ENCODE peak calls at places on chromosomes 7 and 10, in ten cellular contexts. Z is HL-60, C is astrocyte of the spinal cord, O is upper lobe of right lung, F is GM10248, T is K562, B is cardiac muscle cell, N is transverse colon, M is esophagus squamous epithelium, S is uterus. K is an unnamed sample.

GRCh38 chr10:62512732-62513475 is 138.7 kb downstream of the ZNF365 start:
- DNase-seq in Z (no peak), C (no peak), O (no peak), F (no peak), T (no peak), B (no peak), N (no peak), M (no peak), S (no peak), K (peak; percentile 81)

GRCh38 chr10:44337081-44337480 is 47.8 kb downstream of the CXCL12 start:
- DNase-seq in Z (no peak), C (no peak), O (no peak), F (no peak), T (no peak), B (no peak), N (no peak), M (no peak), S (no peak), K (no peak)

GRCh38 chr10:78331391-78331922 is 297.8 kb downstream of the RPS24 start:
- DNase-seq in Z (no peak), C (peak; percentile 63), O (no peak), F (no peak), T (no peak), B (no peak), N (no peak), M (no peak), S (peak; percentile 79), K (no peak)

GRCh38 chr10:73653701-73654100 is 2.1 kb downstream of the SYNPO2L start:
- DNase-seq in Z (no peak), C (peak; percentile 26), O (no peak), F (peak; percentile 55), T (peak; percentile 81), B (peak; percentile 69), N (no peak), M (no peak), S (no peak), K (no peak)

GRCh38 chr10:47214520-47214919 is 85.5 kb upstream of the GDF10 start:
- DNase-seq in Z (no peak), C (no peak), O (no peak), F (no peak), T (no peak), B (no peak), N (no peak), M (no peak), S (no peak), K (no peak)

GRCh38 chr10:11875499-11876281 is 52.5 kb downstream of the PROSER2 start:
- DNase-seq in Z (no peak), C (peak; percentile 65), O (peak; percentile 93), F (no peak), T (peak; percentile 85), B (no peak), N (peak; percentile 89), M (peak; percentile 11), S (peak; percentile 53), K (peak; percentile 94)

GRCh38 chr10:110671788-110672579 is 27.8 kb downstream of the RBM20 start:
- DNase-seq in Z (peak; percentile 24), C (peak; percentile 61), O (peak; percentile 85), F (peak; percentile 89), T (peak; percentile 85), B (peak; percentile 84), N (peak; percentile 75), M (peak; percentile 2), S (peak; percentile 29), K (peak; percentile 22)

GRCh38 chr10:47179291-47179647 is 120.7 kb upstream of the GDF10 start:
- DNase-seq in Z (no peak), C (no peak), O (no peak), F (no peak), T (no peak), B (no peak), N (no peak), M (no peak), S (no peak), K (no peak)

GRCh38 chr10:30751678-30752331 is 122.3 kb upstream of the LYZL2 start:
- DNase-seq in Z (peak; percentile 36), C (peak; percentile 72), O (peak; percentile 82), F (peak; percentile 61), T (peak; percentile 6), B (peak; percentile 70), N (peak; percentile 24), M (no peak), S (no peak), K (peak; percentile 31)

GRCh38 chr7:94888995-94889523 is 18.3 kb upstream of the PPP1R9A start:
- DNase-seq in Z (no peak), C (no peak), O (no peak), F (no peak), T (no peak), B (no peak), N (no peak), M (no peak), S (no peak), K (no peak)

GRCh38 chr10:117216611-117217195 is 19.4 kb downstream of the KCNK18 start:
- DNase-seq in Z (peak; percentile 61), C (peak; percentile 50), O (peak; percentile 85), F (peak; percentile 90), T (peak; percentile 72), B (peak; percentile 90), N (peak; percentile 65), M (no peak), S (peak; percentile 35), K (peak; percentile 53)

GRCh38 chr10:122460891-122461293 is 461 bp upstream of the HTRA1 start:
- DNase-seq in Z (no peak), C (no peak), O (no peak), F (no peak), T (no peak), B (no peak), N (no peak), M (no peak), S (no peak), K (no peak)

DNA sequence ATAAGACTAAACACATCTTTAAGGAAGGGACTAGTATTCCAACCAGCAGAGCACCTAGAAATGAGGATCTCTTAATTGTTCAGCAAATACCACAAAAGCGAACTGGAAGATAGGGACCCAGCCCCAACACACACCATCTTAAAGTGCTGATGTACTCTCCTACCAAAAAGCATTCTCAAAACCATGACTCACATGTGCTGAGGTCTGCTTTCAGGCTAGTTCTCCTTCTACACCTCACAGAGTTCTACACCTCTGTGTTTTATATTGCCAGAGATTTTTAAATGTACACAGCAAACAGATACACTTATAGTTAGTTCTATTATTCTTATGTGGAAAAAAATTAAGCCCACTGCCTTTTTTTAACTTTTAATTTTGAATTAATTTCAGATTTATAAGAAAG is 191.9 kb downstream of the DOCK4 start:
- DNase-seq in Z (no peak), C (no peak), O (no peak), F (no peak), T (no peak), B (no peak), N (no peak), M (no peak), S (no peak), K (peak; percentile 4)
- TF ChIP-seq CTCF in Z (no peak), C (no peak), O (no peak), F (no peak), T (no peak), B (no peak), N (no peak), M (no peak), S (no peak), K (no peak)

DNA sequence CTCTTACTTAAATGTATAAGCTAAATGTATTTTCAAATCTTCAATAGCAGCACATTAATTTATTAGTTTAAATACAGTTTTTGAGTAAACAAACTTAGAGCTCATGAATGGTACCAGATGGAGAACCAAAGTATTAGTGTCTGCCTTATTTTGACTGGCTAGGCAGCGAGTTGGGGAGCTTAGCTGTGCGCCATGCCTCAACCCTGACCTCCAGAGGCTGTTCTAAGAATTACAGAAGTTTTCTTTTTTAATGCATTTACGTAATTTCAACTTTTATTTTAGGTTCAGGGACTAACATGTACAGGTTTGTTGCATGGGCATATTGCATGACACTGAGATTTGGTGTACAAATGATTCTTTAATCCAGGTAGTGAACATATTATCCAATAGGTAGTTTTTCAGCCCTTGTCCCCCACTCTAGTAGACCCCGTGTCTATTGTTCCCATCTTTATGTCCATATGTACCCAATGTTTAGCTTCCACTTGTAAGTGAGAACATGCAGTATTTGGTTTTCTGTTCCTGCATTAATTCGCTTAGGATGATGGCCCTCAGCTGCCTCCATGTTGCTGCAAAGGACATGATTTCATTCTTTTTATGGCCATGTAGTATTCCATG is 166.8 kb downstream of the IQUB start:
- DNase-seq in Z (no peak), C (peak; percentile 47), O (no peak), F (peak; percentile 53), T (peak; percentile 54), B (peak; percentile 53), N (no peak), M (no peak), S (no peak), K (peak; percentile 45)
- TF ChIP-seq CTCF in Z (peak; percentile 42), C (peak; percentile 65), O (peak; percentile 60), F (peak; percentile 75), T (peak; percentile 56), B (peak; percentile 80), N (peak; percentile 66), M (peak; percentile 29), S (no peak), K (peak; percentile 72)

DNA sequence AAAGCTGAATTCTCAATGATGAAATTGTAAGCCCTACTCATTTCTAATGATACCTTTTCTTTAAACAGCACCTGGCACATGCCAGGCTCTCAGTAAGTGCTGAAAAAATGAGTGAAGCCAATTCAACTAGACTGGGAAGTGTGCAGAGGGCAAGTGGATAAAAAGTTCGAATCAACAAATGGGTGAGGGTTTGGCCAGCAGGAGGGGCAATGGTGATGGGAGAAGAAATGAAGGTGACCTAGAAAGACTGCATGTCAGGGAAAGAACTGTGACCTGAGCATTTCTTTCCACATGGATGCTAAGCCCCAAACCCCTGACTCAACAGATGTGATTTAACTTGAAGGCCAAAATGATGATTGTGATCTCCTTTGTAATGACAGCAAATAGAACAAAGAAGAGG is 54.6 kb downstream of the DKK1 start:
- DNase-seq in Z (no peak), C (no peak), O (no peak), F (no peak), T (no peak), B (no peak), N (no peak), M (no peak), S (no peak), K (no peak)
- TF ChIP-seq CTCF in Z (no peak), C (no peak), O (no peak), F (no peak), T (no peak), B (no peak), N (no peak), M (no peak), S (no peak), K (no peak)

DNA sequence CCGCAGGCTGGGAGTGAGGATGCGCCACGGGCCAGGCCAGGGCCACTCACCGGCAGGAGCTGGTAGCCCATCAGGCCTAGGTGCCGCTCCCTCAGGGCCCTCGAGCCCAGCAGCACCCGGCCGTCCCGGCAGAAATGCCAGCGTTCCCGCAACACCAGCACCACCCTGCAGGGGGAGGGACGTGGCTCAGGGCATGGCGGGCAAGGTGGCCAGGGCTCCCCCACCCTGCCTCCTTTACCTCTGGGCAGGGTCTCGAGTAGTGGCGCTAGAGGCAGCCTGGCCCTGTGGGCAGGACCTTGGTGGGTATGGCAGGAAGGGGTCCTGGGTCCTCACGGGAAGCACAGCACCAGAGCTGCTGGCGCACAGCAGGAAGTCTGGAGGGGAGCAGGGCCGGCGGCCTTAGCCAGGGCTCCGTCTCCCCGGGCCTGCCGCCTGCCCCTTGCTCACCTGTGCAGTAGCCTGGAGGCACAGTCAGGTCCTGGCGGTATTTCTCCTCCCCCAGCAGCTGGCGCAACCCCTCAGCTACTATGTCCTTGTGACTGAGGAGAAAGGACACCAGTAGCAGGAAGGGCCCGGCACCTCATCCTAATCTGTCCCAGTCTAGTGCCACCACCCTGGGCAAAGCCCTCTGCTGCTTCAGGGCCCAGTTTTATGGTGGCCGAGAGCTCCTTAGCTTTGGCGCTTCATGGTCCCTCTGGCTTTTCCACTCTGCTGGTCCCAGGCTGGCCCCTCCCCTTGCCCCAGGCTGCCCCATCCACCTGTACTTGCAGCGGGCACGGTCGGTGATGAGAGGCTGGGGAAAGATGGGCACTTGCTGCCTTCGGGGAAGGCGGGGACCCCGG is 3.5 kb downstream of the FASTK start:
- DNase-seq in Z (no peak), C (no peak), O (peak; percentile 65), F (no peak), T (no peak), B (no peak), N (no peak), M (no peak), S (no peak), K (no peak)
- TF ChIP-seq CTCF in Z (no peak), C (peak; percentile 48), O (no peak), F (no peak), T (peak; percentile 39), B (peak; percentile 33), N (no peak), M (peak; percentile 11), S (no peak), K (peak; percentile 55)